ENCODE peak calls at places on chromosomes 13 and 19, in ten cellular contexts. N, U, R, C, S, F, K, V, L and D are unnamed samples.

GRCh38 chr19:49809155-49809986 is 3.7 kb downstream of the FUZ start:
- DNase-seq in N (no peak), C (peak), R (no peak), L (peak), K (peak), U (peak), F (peak), V (no peak), S (peak), D (no peak)

GRCh38 chr19:53311044-53311443 is 22.5 kb upstream of the ZNF845 start:
- DNase-seq in R (no peak), K (no peak), U (no peak), L (no peak), V (no peak), C (no peak), F (no peak), N (no peak), S (no peak), D (no peak)

GRCh38 chr13:64239372-64239771 is 2823.7 kb upstream of the PCDH20 start:
- DNase-seq in U (no peak), K (no peak), C (peak), R (peak), N (no peak), F (no peak), L (no peak), V (no peak), S (no peak), D (no peak)

GRCh38 chr13:111007209-111007608 is 92.3 kb upstream of the ANKRD10 start:
- DNase-seq in V (no peak), F (no peak), K (no peak), R (peak), S (no peak), U (no peak), C (no peak), L (no peak), N (peak), D (no peak)

GRCh38 chr13:91017031-91017668 is 330.3 kb upstream of the MIR17HG start:
- DNase-seq in V (no peak), K (peak), N (peak), C (peak), F (no peak), S (peak), U (peak), L (no peak), R (peak), D (no peak)

GRCh38 chr19:52896431-52897148 is 845 bp downstream of the ZNF320 start:
- DNase-seq in N (peak), V (no peak), S (peak), C (peak), L (no peak), K (peak), R (peak), F (peak), U (peak), D (no peak)

GRCh38 chr13:113058129-113058987 is 47.2 kb upstream of the F7 start:
- DNase-seq in K (peak), V (no peak), U (no peak), N (no peak), L (no peak), F (no peak), S (no peak), R (no peak), C (no peak), D (no peak)

GRCh38 chr19:28429356-28429755 is 783.6 kb downstream of the UQCRFS1 start:
- DNase-seq in N (no peak), S (no peak), K (no peak), R (no peak), F (no peak), L (no peak), C (no peak), U (no peak), V (no peak), D (no peak)

GRCh38 chr13:36190771-36191170 is 23.6 kb downstream of the SOHLH2 start:
- DNase-seq in C (peak), U (no peak), S (no peak), L (no peak), R (peak), V (no peak), K (no peak), F (no peak), N (no peak), D (no peak)

GRCh38 chr13:64925284-64925683 is 2304.9 kb downstream of the PCDH9 start:
- DNase-seq in R (peak), C (peak), U (no peak), S (no peak), N (no peak), V (no peak), F (no peak), L (no peak), K (no peak), D (no peak)

GRCh38 chr13:107231941-107232340 is 664.0 kb upstream of the ARGLU1 start:
- DNase-seq in F (no peak), C (no peak), N (no peak), R (no peak), V (no peak), K (no peak), L (no peak), U (peak), S (no peak), D (no peak)
- H3K4me3 ChIP-seq in F (no peak), C (no peak), N (no peak), R (no peak), V (no peak), K (no peak), L (no peak), U (peak), S (no peak), D (no peak)

DNA sequence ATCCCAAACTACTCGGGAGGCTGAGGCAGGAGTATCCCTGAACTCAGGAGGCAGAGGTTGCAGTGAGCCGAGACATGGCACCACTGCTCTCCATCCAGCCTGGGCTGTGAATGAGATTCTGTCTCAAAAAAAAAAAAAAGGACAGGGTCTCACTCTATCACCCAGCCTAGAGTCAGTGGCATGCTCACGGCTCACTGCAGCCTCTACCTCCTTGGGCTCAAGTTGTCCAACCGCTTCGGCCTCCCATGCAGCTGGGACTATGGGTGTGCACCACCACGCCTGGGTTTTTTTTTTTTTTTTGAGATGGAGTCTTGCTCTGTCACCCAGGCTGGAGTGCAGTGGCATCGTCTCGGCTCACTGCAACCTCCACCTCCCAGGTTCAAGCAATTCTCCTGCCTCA is 14.6 kb downstream of the MKNK2 start:
- DNase-seq in F (no peak), N (no peak), U (no peak), L (no peak), S (no peak), K (no peak), C (no peak), R (no peak), V (no peak), D (no peak)
- H3K4me3 ChIP-seq in F (no peak), N (no peak), U (no peak), L (no peak), S (no peak), K (no peak), C (no peak), R (no peak), V (no peak), D (no peak)

DNA sequence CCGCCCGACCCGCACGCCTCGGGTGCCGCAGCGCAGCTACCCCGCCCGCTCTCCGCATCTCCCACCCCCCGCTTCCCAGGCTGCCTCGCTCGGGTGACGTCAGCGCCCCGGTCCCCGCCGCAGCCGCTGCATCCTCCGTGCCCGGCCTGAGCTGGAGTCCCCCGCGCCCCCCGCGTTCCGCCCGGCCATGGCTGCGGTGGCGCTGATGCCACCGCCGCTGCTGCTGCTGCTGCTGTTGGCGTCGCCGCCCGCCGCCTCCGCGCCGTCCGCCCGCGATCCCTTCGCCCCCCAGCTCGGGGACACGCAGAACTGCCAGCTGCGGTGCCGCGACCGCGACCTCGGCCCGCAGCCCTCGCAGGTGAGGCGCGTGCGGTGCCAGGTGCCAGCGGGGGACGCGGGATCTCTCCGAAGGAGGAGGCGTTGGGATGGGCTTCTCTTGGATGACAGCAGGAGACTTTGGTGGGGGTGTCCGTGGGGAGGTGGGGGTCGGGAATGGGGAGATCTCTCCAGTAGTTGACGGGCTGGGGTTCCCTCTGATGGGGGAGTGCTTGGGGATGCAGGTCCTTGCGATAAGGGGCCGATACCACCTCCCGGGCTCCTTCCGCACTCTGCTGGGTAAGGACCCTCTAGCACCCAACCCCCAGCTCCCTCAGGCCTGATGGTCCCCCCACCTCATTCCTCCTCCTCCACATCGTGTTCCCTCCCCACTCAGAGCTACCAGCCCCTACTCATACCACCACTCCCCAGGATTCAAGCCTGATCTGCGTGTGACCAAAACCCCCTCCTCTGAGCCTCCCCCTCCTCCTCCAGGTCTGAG is at the start of gene TMEM59L:
- DNase-seq in K (no peak), C (no peak), R (no peak), F (no peak), V (peak), N (no peak), U (peak), L (no peak), S (no peak), D (no peak)
- H3K4me3 ChIP-seq in K (peak), C (no peak), R (peak), F (peak), V (peak), N (no peak), U (peak), L (peak), S (no peak), D (no peak)

GRCh38 chr19:1081301-1082164 is 13.6 kb downstream of the POLR2E start:
- DNase-seq in R (no peak), C (peak), F (no peak), U (peak), K (peak), S (no peak), V (no peak), N (no peak), L (no peak), D (no peak)
- H3K4me3 ChIP-seq in R (no peak), C (no peak), F (peak), U (peak), K (no peak), S (no peak), V (no peak), N (no peak), L (no peak), D (no peak)